ENCODE peak calls at places on chromosomes 12 and 14, in five cellular contexts. One of them, this sample, is unnamed.

GRCh38 chr14:82642425-82642824 is 1108.8 kb upstream of the SEL1L start:
- DNase-seq in neural crest cell: peak; percentile 56
- DNase-seq in HCEC 1CT: no peak
- DNase-seq in CD8-positive, alpha-beta T cell: no peak
- DNase-seq in NCI-H748 treated with DMSO at 0.1 percent for 48 hours: no peak
- DNase-seq in this sample: peak; percentile 64

GRCh38 chr14:45679852-45680251 is 426.9 kb upstream of the MIS18BP1 start:
- DNase-seq in NCI-H748 treated with DMSO at 0.1 percent for 48 hours: no peak
- DNase-seq in CD8-positive, alpha-beta T cell: no peak
- DNase-seq in neural crest cell: no peak
- DNase-seq in HCEC 1CT: peak; percentile 87
- DNase-seq in this sample: no peak

GRCh38 chr14:22886500-22887259 is 3.7 kb downstream of the REM2 start:
- DNase-seq in CD8-positive, alpha-beta T cell: peak; percentile 70
- DNase-seq in neural crest cell: peak; percentile 65
- DNase-seq in HCEC 1CT: peak; percentile 62
- DNase-seq in NCI-H748 treated with DMSO at 0.1 percent for 48 hours: peak; percentile 74
- DNase-seq in this sample: peak; percentile 59

GRCh38 chr12:19783547-19784444 is 344.5 kb downstream of the AEBP2 start:
- DNase-seq in CD8-positive, alpha-beta T cell: no peak
- DNase-seq in HCEC 1CT: no peak
- DNase-seq in neural crest cell: no peak
- DNase-seq in NCI-H748 treated with DMSO at 0.1 percent for 48 hours: no peak
- DNase-seq in this sample: no peak

GRCh38 chr14:74616507-74616906 is 4.5 kb upstream of the LTBP2 start:
- DNase-seq in CD8-positive, alpha-beta T cell: no peak
- DNase-seq in neural crest cell: no peak
- DNase-seq in HCEC 1CT: peak; percentile 92
- DNase-seq in NCI-H748 treated with DMSO at 0.1 percent for 48 hours: no peak
- DNase-seq in this sample: no peak

GRCh38 chr14:73467377-73467776 is 9.0 kb upstream of the NUMB start:
- DNase-seq in HCEC 1CT: no peak
- DNase-seq in NCI-H748 treated with DMSO at 0.1 percent for 48 hours: no peak
- DNase-seq in neural crest cell: no peak
- DNase-seq in CD8-positive, alpha-beta T cell: no peak
- DNase-seq in this sample: no peak

GRCh38 chr12:118256352-118256751 is 116.4 kb downstream of the TAOK3 start:
- DNase-seq in CD8-positive, alpha-beta T cell: no peak
- DNase-seq in neural crest cell: no peak
- DNase-seq in NCI-H748 treated with DMSO at 0.1 percent for 48 hours: no peak
- DNase-seq in HCEC 1CT: no peak
- DNase-seq in this sample: no peak

GRCh38 chr12:45583011-45583657 is 146.4 kb upstream of the ARID2 start:
- DNase-seq in neural crest cell: no peak
- DNase-seq in NCI-H748 treated with DMSO at 0.1 percent for 48 hours: no peak
- DNase-seq in HCEC 1CT: no peak
- DNase-seq in CD8-positive, alpha-beta T cell: no peak
- DNase-seq in this sample: no peak

GRCh38 chr12:30753233-30753632 is 1.5 kb downstream of the CAPRIN2 start:
- DNase-seq in CD8-positive, alpha-beta T cell: no peak
- DNase-seq in NCI-H748 treated with DMSO at 0.1 percent for 48 hours: no peak
- DNase-seq in HCEC 1CT: peak; percentile 28
- DNase-seq in neural crest cell: peak; percentile 21
- DNase-seq in this sample: peak; percentile 47

GRCh38 chr14:32576088-32576795 is 247.1 kb downstream of the AKAP6 start:
- DNase-seq in CD8-positive, alpha-beta T cell: no peak
- DNase-seq in HCEC 1CT: peak; percentile 63
- DNase-seq in NCI-H748 treated with DMSO at 0.1 percent for 48 hours: peak; percentile 64
- DNase-seq in neural crest cell: peak; percentile 50
- DNase-seq in this sample: peak; percentile 76

GRCh38 chr14:50038398-50039119 is 77.8 kb downstream of the VCPKMT start:
- DNase-seq in neural crest cell: no peak
- DNase-seq in HCEC 1CT: peak; percentile 95
- DNase-seq in CD8-positive, alpha-beta T cell: no peak
- DNase-seq in NCI-H748 treated with DMSO at 0.1 percent for 48 hours: no peak
- DNase-seq in this sample: no peak

GRCh38 chr14:100524933-100525243 is 62.3 kb downstream of the BEGAIN start:
- DNase-seq in NCI-H748 treated with DMSO at 0.1 percent for 48 hours: no peak
- DNase-seq in HCEC 1CT: no peak
- DNase-seq in CD8-positive, alpha-beta T cell: no peak
- DNase-seq in neural crest cell: peak; percentile 36
- DNase-seq in this sample: no peak

GRCh38 chr12:123075092-123075491 is 75.8 kb downstream of the PITPNM2 start:
- DNase-seq in CD8-positive, alpha-beta T cell: no peak
- DNase-seq in NCI-H748 treated with DMSO at 0.1 percent for 48 hours: no peak
- DNase-seq in neural crest cell: no peak
- DNase-seq in HCEC 1CT: no peak
- DNase-seq in this sample: no peak

GRCh38 chr14:90699016-90699415 is 117.2 kb downstream of the TTC7B start:
- DNase-seq in NCI-H748 treated with DMSO at 0.1 percent for 48 hours: no peak
- DNase-seq in HCEC 1CT: no peak
- DNase-seq in neural crest cell: no peak
- DNase-seq in CD8-positive, alpha-beta T cell: no peak
- DNase-seq in this sample: no peak

GRCh38 chr14:61364243-61364642 is 42.9 kb downstream of the PRKCH start:
- DNase-seq in NCI-H748 treated with DMSO at 0.1 percent for 48 hours: no peak
- DNase-seq in CD8-positive, alpha-beta T cell: no peak
- DNase-seq in HCEC 1CT: no peak
- DNase-seq in neural crest cell: no peak
- DNase-seq in this sample: no peak

GRCh38 chr12:116291218-116291617 is 13.7 kb upstream of the MED13L start:
- DNase-seq in NCI-H748 treated with DMSO at 0.1 percent for 48 hours: no peak
- DNase-seq in HCEC 1CT: no peak
- DNase-seq in CD8-positive, alpha-beta T cell: no peak
- DNase-seq in neural crest cell: no peak
- DNase-seq in this sample: no peak

GRCh38 chr14:33788116-33788515 is 162.8 kb downstream of the EGLN3 start:
- DNase-seq in neural crest cell: no peak
- DNase-seq in CD8-positive, alpha-beta T cell: no peak
- DNase-seq in HCEC 1CT: no peak
- DNase-seq in NCI-H748 treated with DMSO at 0.1 percent for 48 hours: peak; percentile 81
- DNase-seq in this sample: peak; percentile 14

GRCh38 chr12:82383930-82384513 is 25.7 kb downstream of the METTL25 start:
- DNase-seq in HCEC 1CT: peak; percentile 36
- DNase-seq in neural crest cell: no peak
- DNase-seq in NCI-H748 treated with DMSO at 0.1 percent for 48 hours: no peak
- DNase-seq in CD8-positive, alpha-beta T cell: no peak
- DNase-seq in this sample: peak; percentile 44

GRCh38 chr12:130394906-130395305 is 57.2 kb downstream of the PIWIL1 start:
- DNase-seq in NCI-H748 treated with DMSO at 0.1 percent for 48 hours: no peak
- DNase-seq in HCEC 1CT: no peak
- DNase-seq in CD8-positive, alpha-beta T cell: no peak
- DNase-seq in neural crest cell: no peak
- DNase-seq in this sample: no peak

GRCh38 chr14:60092516-60092915 is 793 bp downstream of the PCNX4 start:
- DNase-seq in HCEC 1CT: peak; percentile 48
- DNase-seq in CD8-positive, alpha-beta T cell: no peak
- DNase-seq in NCI-H748 treated with DMSO at 0.1 percent for 48 hours: peak; percentile 45
- DNase-seq in neural crest cell: no peak
- DNase-seq in this sample: peak; percentile 40

GRCh38 chr14:31895206-31895605 is 181.9 kb upstream of the ARHGAP5 start:
- DNase-seq in CD8-positive, alpha-beta T cell: no peak
- DNase-seq in HCEC 1CT: peak; percentile 77
- DNase-seq in NCI-H748 treated with DMSO at 0.1 percent for 48 hours: no peak
- DNase-seq in neural crest cell: no peak
- DNase-seq in this sample: no peak

GRCh38 chr12:115752913-115753726 is 524.4 kb downstream of the MED13L start:
- DNase-seq in HCEC 1CT: peak; percentile 46
- DNase-seq in NCI-H748 treated with DMSO at 0.1 percent for 48 hours: peak; percentile 67
- DNase-seq in CD8-positive, alpha-beta T cell: no peak
- DNase-seq in neural crest cell: peak; percentile 14
- DNase-seq in this sample: peak; percentile 86

GRCh38 chr14:77346495-77346894 is 25.7 kb downstream of the GSTZ1 start:
- DNase-seq in neural crest cell: no peak
- DNase-seq in HCEC 1CT: no peak
- DNase-seq in NCI-H748 treated with DMSO at 0.1 percent for 48 hours: no peak
- DNase-seq in CD8-positive, alpha-beta T cell: no peak
- DNase-seq in this sample: no peak

GRCh38 chr14:73026243-73026844 is 562 bp downstream of the ZFYVE1 start:
- DNase-seq in neural crest cell: no peak
- DNase-seq in NCI-H748 treated with DMSO at 0.1 percent for 48 hours: no peak
- DNase-seq in HCEC 1CT: no peak
- DNase-seq in CD8-positive, alpha-beta T cell: no peak
- DNase-seq in this sample: no peak

GRCh38 chr12:48816148-48816854 is 2.0 kb upstream of the CACNB3 start:
- DNase-seq in HCEC 1CT: no peak
- DNase-seq in neural crest cell: no peak
- DNase-seq in CD8-positive, alpha-beta T cell: no peak
- DNase-seq in NCI-H748 treated with DMSO at 0.1 percent for 48 hours: no peak
- DNase-seq in this sample: no peak

GRCh38 chr12:90244232-90244631 is 535.6 kb upstream of the ATP2B1 start:
- DNase-seq in HCEC 1CT: no peak
- DNase-seq in neural crest cell: no peak
- DNase-seq in NCI-H748 treated with DMSO at 0.1 percent for 48 hours: no peak
- DNase-seq in CD8-positive, alpha-beta T cell: no peak
- DNase-seq in this sample: no peak

GRCh38 chr12:103652808-103653207 is 65.7 kb downstream of the STAB2 start:
- DNase-seq in neural crest cell: no peak
- DNase-seq in NCI-H748 treated with DMSO at 0.1 percent for 48 hours: no peak
- DNase-seq in HCEC 1CT: no peak
- DNase-seq in CD8-positive, alpha-beta T cell: no peak
- DNase-seq in this sample: peak; percentile 23

GRCh38 chr12:51890511-51891171 is 2.7 kb downstream of the ANKRD33 start:
- DNase-seq in NCI-H748 treated with DMSO at 0.1 percent for 48 hours: no peak
- DNase-seq in HCEC 1CT: no peak
- DNase-seq in CD8-positive, alpha-beta T cell: no peak
- DNase-seq in neural crest cell: no peak
- DNase-seq in this sample: no peak

GRCh38 chr14:69713127-69713800 is 53.7 kb upstream of the SRSF5 start:
- DNase-seq in CD8-positive, alpha-beta T cell: no peak
- DNase-seq in HCEC 1CT: no peak
- DNase-seq in neural crest cell: no peak
- DNase-seq in NCI-H748 treated with DMSO at 0.1 percent for 48 hours: peak; percentile 88
- DNase-seq in this sample: peak; percentile 85

GRCh38 chr12:45130881-45131281 is 80.0 kb upstream of the DBX2 start:
- DNase-seq in HCEC 1CT: peak; percentile 56
- DNase-seq in CD8-positive, alpha-beta T cell: peak; percentile 5
- DNase-seq in neural crest cell: peak; percentile 54
- DNase-seq in NCI-H748 treated with DMSO at 0.1 percent for 48 hours: peak; percentile 23
- DNase-seq in this sample: peak; percentile 78

GRCh38 chr12:131123817-131124216 is 170.1 kb downstream of the ADGRD1 start:
- DNase-seq in HCEC 1CT: no peak
- DNase-seq in neural crest cell: no peak
- DNase-seq in NCI-H748 treated with DMSO at 0.1 percent for 48 hours: no peak
- DNase-seq in CD8-positive, alpha-beta T cell: no peak
- DNase-seq in this sample: no peak

GRCh38 chr12:75635606-75636444 is 124.4 kb upstream of the KRR1 start:
- DNase-seq in CD8-positive, alpha-beta T cell: no peak
- DNase-seq in NCI-H748 treated with DMSO at 0.1 percent for 48 hours: no peak
- DNase-seq in neural crest cell: no peak
- DNase-seq in HCEC 1CT: peak; percentile 98
- DNase-seq in this sample: no peak

GRCh38 chr12:21559855-21560569 is 33.9 kb downstream of the SPX start:
- DNase-seq in neural crest cell: no peak
- DNase-seq in CD8-positive, alpha-beta T cell: no peak
- DNase-seq in NCI-H748 treated with DMSO at 0.1 percent for 48 hours: no peak
- DNase-seq in HCEC 1CT: peak; percentile 81
- DNase-seq in this sample: no peak

GRCh38 chr12:29416748-29417147 is 35.8 kb upstream of the ERGIC2 start:
- DNase-seq in CD8-positive, alpha-beta T cell: no peak
- DNase-seq in neural crest cell: no peak
- DNase-seq in HCEC 1CT: no peak
- DNase-seq in NCI-H748 treated with DMSO at 0.1 percent for 48 hours: no peak
- DNase-seq in this sample: no peak

GRCh38 chr14:65461730-65462129 is 49.2 kb downstream of the FUT8 start:
- DNase-seq in CD8-positive, alpha-beta T cell: no peak
- DNase-seq in neural crest cell: no peak
- DNase-seq in NCI-H748 treated with DMSO at 0.1 percent for 48 hours: no peak
- DNase-seq in HCEC 1CT: no peak
- DNase-seq in this sample: no peak

GRCh38 chr12:91222746-91223145 is 40.1 kb upstream of the DCN start:
- DNase-seq in CD8-positive, alpha-beta T cell: no peak
- DNase-seq in neural crest cell: no peak
- DNase-seq in HCEC 1CT: peak; percentile 79
- DNase-seq in NCI-H748 treated with DMSO at 0.1 percent for 48 hours: no peak
- DNase-seq in this sample: no peak

GRCh38 chr12:50246873-50247612 is 36.3 kb downstream of the LIMA1 start:
- DNase-seq in HCEC 1CT: peak; percentile 98
- DNase-seq in CD8-positive, alpha-beta T cell: no peak
- DNase-seq in neural crest cell: no peak
- DNase-seq in NCI-H748 treated with DMSO at 0.1 percent for 48 hours: no peak
- DNase-seq in this sample: no peak